ENCODE peak calls at places on chromosomes 11 and 22, in four cellular contexts. N is fibroblast of lung; B is effector CD4-positive, alpha-beta T cell; O is midbrain. P is an unnamed sample.
A peak's percentile ranks its signal among the peaks of the same experiment; 100 is the strongest.

GRCh38 chr11:40381481-40381880 is 1078.0 kb downstream of the LRRC4C start:
- DNase-seq in O (no peak), B (no peak), N (no peak), P (no peak)

GRCh38 chr11:70082829-70083228 is 4.7 kb downstream of the ANO1 start:
- DNase-seq in N (no peak), B (no peak), O (no peak), P (no peak)

GRCh38 chr11:3203221-3204043 is 15.2 kb downstream of the MRGPRG start:
- DNase-seq in O (no peak), B (no peak), N (peak; percentile 19), P (no peak)

GRCh38 chr22:27670701-27671412 is 130.7 kb downstream of the MN1 start:
- DNase-seq in B (no peak), O (no peak), N (no peak), P (no peak)

GRCh38 chr11:114236829-114237228 is 59.4 kb upstream of the NNMT start:
- DNase-seq in N (no peak), B (no peak), O (no peak), P (no peak)

GRCh38 chr11:111358038-111359001 is 20.8 kb downstream of the POU2AF1 start:
- DNase-seq in N (no peak), B (no peak), O (no peak), P (no peak)

GRCh38 chr22:49687333-49687732 is 140.3 kb downstream of the BRD1 start:
- DNase-seq in N (no peak), B (no peak), O (no peak), P (no peak)

GRCh38 chr11:106381895-106382294 is 304.4 kb downstream of the AASDHPPT start:
- DNase-seq in N (no peak), B (no peak), O (no peak), P (no peak)

GRCh38 chr11:12864316-12865156 is 144.6 kb upstream of the RASSF10 start:
- DNase-seq in N (peak; percentile 92), O (no peak), B (no peak), P (no peak)

GRCh38 chr11:128345316-128345715 is 242.0 kb downstream of the ETS1 start:
- DNase-seq in N (no peak), O (no peak), B (no peak), P (no peak)

GRCh38 chr11:92269021-92269420 is 44.4 kb downstream of the FAT3 start:
- DNase-seq in O (no peak), N (peak; percentile 84), B (no peak), P (no peak)

GRCh38 chr11:85759915-85760314 is 51.0 kb downstream of the SYTL2 start:
- DNase-seq in N (peak; percentile 84), O (no peak), B (no peak), P (no peak)

GRCh38 chr11:94678236-94678635 is 89.9 kb upstream of the AMOTL1 start:
- DNase-seq in N (no peak), O (no peak), B (no peak), P (no peak)

GRCh38 chr11:18726040-18726439 is at the start of gene IGSF22:
- DNase-seq in N (no peak), O (no peak), B (no peak), P (no peak)

P was measured in activated CD4-positive, alpha-beta memory T cell treated with anti-CD3 and anti-CD28 coated beads, Interleukin-2, amount 10 ng/mL, durations not matched to agents 7 days and 5 days.